ENCODE peak calls at places on chromosomes 5 and 9, in four cellular contexts. B, C, R and S are unnamed samples.

GRCh38 chr9:138022121-138022741 is 144.6 kb downstream of the CACNA1B start:
- DNase-seq in B (peak; percentile 29), C (no peak), R (no peak), S (peak; percentile 40)

GRCh38 chr5:56696900-56697299 is 118.4 kb upstream of the MAP3K1 start:
- DNase-seq in B (no peak), C (no peak), R (no peak), S (no peak)

GRCh38 chr5:103523319-103523718 is 39.3 kb downstream of the NUDT12 start:
- DNase-seq in B (no peak), C (no peak), R (peak; percentile 61), S (no peak)

GRCh38 chr9:123174887-123175518 is 93.4 kb downstream of the STRBP start:
- DNase-seq in B (no peak), C (no peak), R (no peak), S (no peak)

GRCh38 chr5:171614511-171614910 is 171.1 kb upstream of the SMIM23 start:
- DNase-seq in B (peak; percentile 44), C (no peak), R (no peak), S (no peak)

GRCh38 chr5:42800748-42801330 is 10.9 kb downstream of the SELENOP start:
- DNase-seq in B (no peak), C (no peak), R (no peak), S (no peak)

GRCh38 chr9:76658510-76659231 is 105.6 kb upstream of the PCA3 start:
- DNase-seq in B (no peak), C (no peak), R (peak; percentile 38), S (peak; percentile 26)

GRCh38 chr9:93366119-93366447 is 85.4 kb upstream of the FAM120A start:
- DNase-seq in B (no peak), C (no peak), R (no peak), S (no peak)

GRCh38 chr9:120758544-120758943 is 34.7 kb downstream of the FBXW2 start:
- DNase-seq in B (no peak), C (no peak), R (no peak), S (no peak)

GRCh38 chr5:39794511-39794910 is 369.7 kb upstream of the DAB2 start:
- DNase-seq in B (no peak), C (no peak), R (no peak), S (no peak)

GRCh38 chr9:13033959-13034695 is 245.4 kb downstream of the MPDZ start:
- DNase-seq in B (peak; percentile 43), C (peak; percentile 24), R (peak; percentile 38), S (peak; percentile 51)

GRCh38 chr5:131630208-131630962 is 4.6 kb downstream of the RAPGEF6 start:
- DNase-seq in B (no peak), C (no peak), R (peak; percentile 90), S (no peak)

GRCh38 chr9:91580136-91580535 is 156.5 kb upstream of the NFIL3 start:
- DNase-seq in B (no peak), C (no peak), R (no peak), S (no peak)

GRCh38 chr5:168073311-168073710 is 218.1 kb upstream of the WWC1 start:
- DNase-seq in B (no peak), C (no peak), R (no peak), S (no peak)

GRCh38 chr5:73911761-73912393 is 285.9 kb downstream of the ARHGEF28 start:
- DNase-seq in B (no peak), C (no peak), R (no peak), S (no peak)

GRCh38 chr9:123416171-123416570 is 60.2 kb downstream of the CRB2 start:
- DNase-seq in B (no peak), C (no peak), R (no peak), S (no peak)

GRCh38 chr9:115595951-115596742 is 478.2 kb upstream of the TNC start:
- DNase-seq in B (no peak), C (no peak), R (no peak), S (no peak)
- H3K4me3 ChIP-seq in B (no peak overlapping the region), C (peak overlapping the region; percentile 30), R (no peak overlapping the region), S (no peak overlapping the region)

GRCh38 chr5:175484824-175485223 is 6.5 kb downstream of the SFXN1 start:
- DNase-seq in B (no peak), C (no peak), R (no peak), S (no peak)
- TF ChIP-seq TCF7L2 in B (no peak), C (no peak), R (no peak), S (no peak)

DNA sequence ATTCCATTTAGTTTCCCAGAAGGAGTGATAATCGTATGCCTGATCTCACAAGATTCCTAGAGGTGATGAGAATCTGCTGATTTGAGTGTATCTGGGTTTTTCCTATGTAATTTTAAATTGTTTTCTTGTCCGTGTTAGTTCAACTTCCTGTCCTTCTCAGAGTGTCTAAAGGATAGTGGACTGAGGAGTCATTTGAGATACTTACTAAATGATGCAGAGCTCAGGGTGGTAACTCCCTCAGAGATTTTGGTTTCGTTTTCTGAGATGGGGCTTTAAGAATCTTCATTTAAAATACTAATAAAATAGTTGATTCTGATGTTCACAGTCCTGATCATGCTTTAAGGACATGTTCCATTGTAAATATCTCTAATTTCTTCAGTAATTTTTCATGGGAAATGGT is 30.3 kb downstream of the MELK start:
- DNase-seq in B (no peak), C (no peak), R (no peak), S (no peak)
- H3K4me3 ChIP-seq in B (no peak overlapping the region), C (no peak overlapping the region), R (no peak overlapping the region), S (no peak overlapping the region)

GRCh38 chr9:95499847-95500246 is 16.9 kb downstream of the PTCH1 start:
- DNase-seq in B (no peak), C (no peak), R (peak; percentile 32), S (no peak)
- TF ChIP-seq TCF7L2 in B (no peak), C (no peak), R (no peak), S (no peak)

GRCh38 chr5:140964356-140964755 is 1.9 kb upstream of the PCDHAC2 start:
- DNase-seq in B (no peak), C (no peak), R (no peak), S (no peak)

GRCh38 chr5:140962190-140962589 is 4.1 kb upstream of the PCDHAC2 start:
- DNase-seq in B (no peak), C (no peak), R (no peak), S (no peak)

GRCh38 chr5:140967226-140967893 is 1.1 kb downstream of the PCDHAC2 start:
- DNase-seq in B (no peak), C (no peak), R (no peak), S (no peak)

GRCh38 chr5:140966293-140967225 is at the start of gene PCDHAC2:
- DNase-seq in B (no peak), C (no peak), R (no peak), S (peak; percentile 48)

GRCh38 chr5:140965905-140966292 is 377 bp upstream of the PCDHAC2 start:
- DNase-seq in B (no peak), C (no peak), R (no peak), S (no peak)
- H3K4me3 ChIP-seq in B (no peak overlapping the region), C (peak overlapping the region; percentile 76), R (no peak overlapping the region), S (peak overlapping the region; percentile 58)